ENCODE peak calls at places on chromosomes 2 and 18, in ten cellular contexts. One of them, this sample, is unnamed.

GRCh38 chr18:408367-408766 is 92.1 kb downstream of the COLEC12 start:
- DNase-seq in aorta: no peak
- DNase-seq in germinal center: no peak
- DNase-seq in T-helper 1 cell: no peak
- DNase-seq in iris pigment epithelial cell: no peak
- DNase-seq in hypothalamus: no peak
- DNase-seq in KBM-7: no peak
- DNase-seq in myocyte: no peak
- DNase-seq in CD8-positive, alpha-beta T cell: no peak
- DNase-seq in NCI-H82: no peak
- DNase-seq in this sample: no peak

GRCh38 chr18:9708057-9708881 is at the start of gene RAB31:
- DNase-seq in hypothalamus: peak
- DNase-seq in germinal center: peak
- DNase-seq in T-helper 1 cell: no peak
- DNase-seq in iris pigment epithelial cell: peak
- DNase-seq in KBM-7: no peak
- DNase-seq in NCI-H82: peak
- DNase-seq in CD8-positive, alpha-beta T cell: no peak
- DNase-seq in aorta: peak
- DNase-seq in myocyte: peak
- DNase-seq in this sample: peak

GRCh38 chr2:45169339-45170190 is 160.3 kb upstream of the SIX2 start:
- DNase-seq in T-helper 1 cell: no peak
- DNase-seq in NCI-H82: peak
- DNase-seq in myocyte: peak
- DNase-seq in KBM-7: peak
- DNase-seq in iris pigment epithelial cell: peak
- DNase-seq in aorta: peak
- DNase-seq in germinal center: peak
- DNase-seq in hypothalamus: no peak
- DNase-seq in CD8-positive, alpha-beta T cell: no peak
- DNase-seq in this sample: peak

GRCh38 chr18:67509711-67510110 is 6.8 kb downstream of the DSEL start:
- DNase-seq in aorta: no peak
- DNase-seq in NCI-H82: no peak
- DNase-seq in KBM-7: no peak
- DNase-seq in iris pigment epithelial cell: peak
- DNase-seq in germinal center: no peak
- DNase-seq in T-helper 1 cell: no peak
- DNase-seq in CD8-positive, alpha-beta T cell: no peak
- DNase-seq in hypothalamus: no peak
- DNase-seq in myocyte: no peak
- DNase-seq in this sample: no peak

GRCh38 chr2:40844353-40845277 is 392.7 kb upstream of the SLC8A1 start:
- DNase-seq in myocyte: no peak
- DNase-seq in NCI-H82: peak
- DNase-seq in T-helper 1 cell: no peak
- DNase-seq in aorta: no peak
- DNase-seq in CD8-positive, alpha-beta T cell: no peak
- DNase-seq in KBM-7: peak
- DNase-seq in germinal center: no peak
- DNase-seq in iris pigment epithelial cell: no peak
- DNase-seq in hypothalamus: no peak
- DNase-seq in this sample: peak

GRCh38 chr2:19749507-19749836 is 152.3 kb downstream of the TTC32 start:
- DNase-seq in germinal center: no peak
- DNase-seq in aorta: no peak
- DNase-seq in KBM-7: no peak
- DNase-seq in T-helper 1 cell: no peak
- DNase-seq in CD8-positive, alpha-beta T cell: no peak
- DNase-seq in myocyte: no peak
- DNase-seq in iris pigment epithelial cell: no peak
- DNase-seq in NCI-H82: no peak
- DNase-seq in hypothalamus: no peak
- DNase-seq in this sample: no peak

GRCh38 chr2:60262178-60262577 is 291.3 kb downstream of the BCL11A start:
- DNase-seq in CD8-positive, alpha-beta T cell: no peak
- DNase-seq in KBM-7: no peak
- DNase-seq in aorta: no peak
- DNase-seq in iris pigment epithelial cell: no peak
- DNase-seq in hypothalamus: no peak
- DNase-seq in germinal center: no peak
- DNase-seq in T-helper 1 cell: no peak
- DNase-seq in NCI-H82: peak
- DNase-seq in myocyte: no peak
- DNase-seq in this sample: no peak

GRCh38 chr2:133674433-133675331 is 106.4 kb upstream of the NCKAP5 start:
- DNase-seq in KBM-7: no peak
- DNase-seq in aorta: no peak
- DNase-seq in CD8-positive, alpha-beta T cell: no peak
- DNase-seq in myocyte: peak
- DNase-seq in germinal center: no peak
- DNase-seq in iris pigment epithelial cell: peak
- DNase-seq in NCI-H82: no peak
- DNase-seq in T-helper 1 cell: no peak
- DNase-seq in hypothalamus: peak
- DNase-seq in this sample: no peak

GRCh38 chr2:12119841-12120240 is 373.4 kb downstream of the LPIN1 start:
- DNase-seq in germinal center: no peak
- DNase-seq in myocyte: no peak
- DNase-seq in iris pigment epithelial cell: peak
- DNase-seq in aorta: no peak
- DNase-seq in KBM-7: no peak
- DNase-seq in hypothalamus: no peak
- DNase-seq in T-helper 1 cell: no peak
- DNase-seq in NCI-H82: no peak
- DNase-seq in CD8-positive, alpha-beta T cell: no peak
- DNase-seq in this sample: peak

GRCh38 chr2:75243219-75243618 is 43.9 kb upstream of the TACR1 start:
- DNase-seq in aorta: no peak
- DNase-seq in iris pigment epithelial cell: no peak
- DNase-seq in germinal center: no peak
- DNase-seq in NCI-H82: no peak
- DNase-seq in myocyte: no peak
- DNase-seq in CD8-positive, alpha-beta T cell: no peak
- DNase-seq in T-helper 1 cell: no peak
- DNase-seq in KBM-7: no peak
- DNase-seq in hypothalamus: no peak
- DNase-seq in this sample: no peak

GRCh38 chr18:24995056-24995455 is 356.9 kb downstream of the ZNF521 start:
- DNase-seq in iris pigment epithelial cell: peak
- DNase-seq in aorta: no peak
- DNase-seq in myocyte: peak
- DNase-seq in germinal center: no peak
- DNase-seq in hypothalamus: no peak
- DNase-seq in CD8-positive, alpha-beta T cell: no peak
- DNase-seq in KBM-7: no peak
- DNase-seq in NCI-H82: no peak
- DNase-seq in T-helper 1 cell: no peak
- DNase-seq in this sample: no peak

GRCh38 chr2:124032799-124033198 is 7.7 kb downstream of the CNTNAP5 start:
- DNase-seq in NCI-H82: no peak
- DNase-seq in iris pigment epithelial cell: no peak
- DNase-seq in germinal center: no peak
- DNase-seq in myocyte: no peak
- DNase-seq in KBM-7: no peak
- DNase-seq in T-helper 1 cell: no peak
- DNase-seq in hypothalamus: no peak
- DNase-seq in aorta: no peak
- DNase-seq in CD8-positive, alpha-beta T cell: no peak
- DNase-seq in this sample: no peak

GRCh38 chr2:9380702-9381628 is 42.4 kb downstream of the ITGB1BP1 start:
- DNase-seq in hypothalamus: no peak
- DNase-seq in NCI-H82: peak
- DNase-seq in germinal center: no peak
- DNase-seq in KBM-7: no peak
- DNase-seq in CD8-positive, alpha-beta T cell: no peak
- DNase-seq in iris pigment epithelial cell: peak
- DNase-seq in aorta: no peak
- DNase-seq in myocyte: peak
- DNase-seq in T-helper 1 cell: no peak
- DNase-seq in this sample: peak

GRCh38 chr2:11744631-11745394 is 1.6 kb upstream of the LPIN1 start:
- DNase-seq in NCI-H82: peak
- DNase-seq in CD8-positive, alpha-beta T cell: peak
- DNase-seq in iris pigment epithelial cell: peak
- DNase-seq in myocyte: peak
- DNase-seq in germinal center: no peak
- DNase-seq in KBM-7: peak
- DNase-seq in T-helper 1 cell: no peak
- DNase-seq in hypothalamus: no peak
- DNase-seq in aorta: peak
- DNase-seq in this sample: peak

GRCh38 chr2:96527052-96527964 is 9.2 kb upstream of the ARID5A start:
- DNase-seq in iris pigment epithelial cell: no peak
- DNase-seq in myocyte: no peak
- DNase-seq in germinal center: peak
- DNase-seq in aorta: peak
- DNase-seq in NCI-H82: no peak
- DNase-seq in hypothalamus: no peak
- DNase-seq in KBM-7: no peak
- DNase-seq in T-helper 1 cell: peak
- DNase-seq in CD8-positive, alpha-beta T cell: peak
- DNase-seq in this sample: no peak

GRCh38 chr2:68426885-68427579 is 40.1 kb downstream of the FBXO48 start:
- DNase-seq in hypothalamus: no peak
- DNase-seq in NCI-H82: no peak
- DNase-seq in myocyte: no peak
- DNase-seq in KBM-7: no peak
- DNase-seq in germinal center: peak
- DNase-seq in CD8-positive, alpha-beta T cell: no peak
- DNase-seq in iris pigment epithelial cell: peak
- DNase-seq in T-helper 1 cell: no peak
- DNase-seq in aorta: no peak
- DNase-seq in this sample: no peak

GRCh38 chr2:227404575-227404974 is 16.8 kb upstream of the SCYGR1 start:
- DNase-seq in myocyte: no peak
- DNase-seq in germinal center: peak
- DNase-seq in hypothalamus: no peak
- DNase-seq in iris pigment epithelial cell: no peak
- DNase-seq in CD8-positive, alpha-beta T cell: no peak
- DNase-seq in NCI-H82: no peak
- DNase-seq in T-helper 1 cell: no peak
- DNase-seq in KBM-7: no peak
- DNase-seq in aorta: no peak
- DNase-seq in this sample: no peak

GRCh38 chr2:38626326-38627031 is 23.8 kb upstream of the HNRNPLL start:
- DNase-seq in aorta: no peak
- DNase-seq in hypothalamus: no peak
- DNase-seq in CD8-positive, alpha-beta T cell: peak
- DNase-seq in germinal center: no peak
- DNase-seq in iris pigment epithelial cell: no peak
- DNase-seq in KBM-7: no peak
- DNase-seq in T-helper 1 cell: no peak
- DNase-seq in NCI-H82: no peak
- DNase-seq in myocyte: no peak
- DNase-seq in this sample: no peak

GRCh38 chr2:96205888-96206287 is 2.7 kb downstream of the STARD7 start:
- DNase-seq in T-helper 1 cell: no peak
- DNase-seq in iris pigment epithelial cell: peak
- DNase-seq in aorta: no peak
- DNase-seq in hypothalamus: no peak
- DNase-seq in myocyte: peak
- DNase-seq in CD8-positive, alpha-beta T cell: no peak
- DNase-seq in germinal center: no peak
- DNase-seq in KBM-7: no peak
- DNase-seq in NCI-H82: no peak
- DNase-seq in this sample: peak

GRCh38 chr2:217434183-217434620 is 568.6 kb downstream of the TNS1 start:
- DNase-seq in aorta: peak
- DNase-seq in CD8-positive, alpha-beta T cell: no peak
- DNase-seq in hypothalamus: peak
- DNase-seq in myocyte: peak
- DNase-seq in iris pigment epithelial cell: peak
- DNase-seq in KBM-7: peak
- DNase-seq in germinal center: peak
- DNase-seq in NCI-H82: peak
- DNase-seq in T-helper 1 cell: no peak
- DNase-seq in this sample: peak

GRCh38 chr2:205471776-205472175 is 210.5 kb upstream of the NRP2 start:
- DNase-seq in aorta: no peak
- DNase-seq in hypothalamus: no peak
- DNase-seq in T-helper 1 cell: no peak
- DNase-seq in KBM-7: no peak
- DNase-seq in NCI-H82: no peak
- DNase-seq in CD8-positive, alpha-beta T cell: no peak
- DNase-seq in myocyte: no peak
- DNase-seq in germinal center: no peak
- DNase-seq in iris pigment epithelial cell: no peak
- DNase-seq in this sample: no peak

GRCh38 chr2:120993661-120994060 is 258.0 kb downstream of the GLI2 start:
- DNase-seq in aorta: peak
- DNase-seq in hypothalamus: no peak
- DNase-seq in KBM-7: no peak
- DNase-seq in NCI-H82: no peak
- DNase-seq in CD8-positive, alpha-beta T cell: no peak
- DNase-seq in T-helper 1 cell: no peak
- DNase-seq in myocyte: no peak
- DNase-seq in iris pigment epithelial cell: no peak
- DNase-seq in germinal center: no peak
- DNase-seq in this sample: no peak

GRCh38 chr2:165573534-165574461 is 104.3 kb downstream of the CSRNP3 start:
- DNase-seq in CD8-positive, alpha-beta T cell: no peak
- DNase-seq in NCI-H82: peak
- DNase-seq in myocyte: peak
- DNase-seq in germinal center: no peak
- DNase-seq in hypothalamus: peak
- DNase-seq in iris pigment epithelial cell: peak
- DNase-seq in aorta: no peak
- DNase-seq in T-helper 1 cell: no peak
- DNase-seq in KBM-7: no peak
- DNase-seq in this sample: no peak

GRCh38 chr2:130300258-130300969 is 42.3 kb upstream of the IMP4 start:
- DNase-seq in hypothalamus: no peak
- DNase-seq in aorta: no peak
- DNase-seq in CD8-positive, alpha-beta T cell: no peak
- DNase-seq in myocyte: no peak
- DNase-seq in iris pigment epithelial cell: no peak
- DNase-seq in T-helper 1 cell: no peak
- DNase-seq in KBM-7: no peak
- DNase-seq in NCI-H82: no peak
- DNase-seq in germinal center: no peak
- DNase-seq in this sample: no peak

GRCh38 chr2:26273501-26273900 is 28.8 kb downstream of the HADHB start:
- DNase-seq in NCI-H82: no peak
- DNase-seq in hypothalamus: no peak
- DNase-seq in CD8-positive, alpha-beta T cell: no peak
- DNase-seq in T-helper 1 cell: no peak
- DNase-seq in germinal center: no peak
- DNase-seq in myocyte: no peak
- DNase-seq in KBM-7: no peak
- DNase-seq in iris pigment epithelial cell: no peak
- DNase-seq in aorta: no peak
- DNase-seq in this sample: no peak

GRCh38 chr2:105381119-105381668 is 17.7 kb downstream of the FHL2 start:
- DNase-seq in CD8-positive, alpha-beta T cell: no peak
- DNase-seq in myocyte: no peak
- DNase-seq in KBM-7: no peak
- DNase-seq in T-helper 1 cell: no peak
- DNase-seq in iris pigment epithelial cell: no peak
- DNase-seq in NCI-H82: no peak
- DNase-seq in hypothalamus: no peak
- DNase-seq in aorta: no peak
- DNase-seq in germinal center: no peak
- DNase-seq in this sample: no peak

GRCh38 chr2:175854149-175854548 is 147.9 kb downstream of the LNPK start:
- DNase-seq in T-helper 1 cell: no peak
- DNase-seq in aorta: no peak
- DNase-seq in hypothalamus: no peak
- DNase-seq in CD8-positive, alpha-beta T cell: no peak
- DNase-seq in iris pigment epithelial cell: no peak
- DNase-seq in KBM-7: no peak
- DNase-seq in germinal center: no peak
- DNase-seq in myocyte: no peak
- DNase-seq in NCI-H82: peak
- DNase-seq in this sample: no peak

GRCh38 chr2:208025814-208026184 is 472 bp upstream of the PLEKHM3 start:
- DNase-seq in iris pigment epithelial cell: no peak
- DNase-seq in CD8-positive, alpha-beta T cell: no peak
- DNase-seq in aorta: no peak
- DNase-seq in hypothalamus: no peak
- DNase-seq in myocyte: no peak
- DNase-seq in KBM-7: no peak
- DNase-seq in NCI-H82: peak
- DNase-seq in germinal center: peak
- DNase-seq in T-helper 1 cell: no peak
- DNase-seq in this sample: no peak

This sample was measured in NCI-H226.